ENCODE peak calls at places on chromosomes 4 and X, in four cellular contexts. I is nephron progenitor cell, H is bronchial epithelial cell, S is neural progenitor cell. C is an unnamed sample.

GRCh38 chr4:52566136-52567031 is 92.7 kb downstream of the USP46 start:
- DNase-seq in S (no peak), I (no peak), H (no peak), C (no peak)

GRCh38 chrX:24846551-24847170 is 152.9 kb downstream of the POLA1 start:
- DNase-seq in H (no peak), I (no peak), S (no peak), C (no peak)

GRCh38 chr4:10087152-10087791 is 29.3 kb downstream of the WDR1 start:
- DNase-seq in S (no peak), I (no peak), H (no peak), C (no peak)

GRCh38 chr4:184287697-184288255 is 70.1 kb upstream of the ENPP6 start:
- DNase-seq in I (no peak), S (peak; percentile 15), H (peak; percentile 69), C (no peak)

GRCh38 chr4:145618210-145618911 is 824 bp upstream of the MMAA start:
- DNase-seq in H (no peak), I (peak; percentile 8), S (peak; percentile 4), C (no peak)

GRCh38 chr4:120716346-120716745 is 206.2 kb downstream of the PRDM5 start:
- DNase-seq in S (no peak), I (no peak), H (no peak), C (no peak)

GRCh38 chr4:3833326-3833989 is 67.3 kb downstream of the ADRA2C start:
- DNase-seq in H (no peak), I (no peak), S (no peak), C (no peak)

GRCh38 chrX:154490021-154490413 is 412 bp downstream of the SLC10A3 start:
- DNase-seq in S (no peak), I (no peak), H (peak; percentile 26), C (no peak)

GRCh38 chr4:118911162-118911791 is 22.6 kb downstream of the SYNPO2 start:
- DNase-seq in H (peak; percentile 12), I (no peak), S (no peak), C (no peak)

GRCh38 chr4:40409835-40410234 is 74.7 kb downstream of the CHRNA9 start:
- DNase-seq in S (no peak), H (peak; percentile 78), I (no peak), C (no peak)

GRCh38 chrX:68892651-68893050 is 63.8 kb downstream of the EFNB1 start:
- DNase-seq in H (no peak), S (peak; percentile 70), I (no peak), C (no peak)

GRCh38 chr4:185859106-185859505 is 47.1 kb upstream of the SORBS2 start:
- DNase-seq in H (no peak), I (no peak), S (no peak), C (no peak)

GRCh38 chrX:35006361-35006760 is 63.8 kb downstream of the FAM47B start:
- DNase-seq in H (no peak), S (no peak), I (no peak), C (no peak)

GRCh38 chrX:152937236-152937635 is 39.4 kb downstream of the ZNF185 start:
- DNase-seq in I (no peak), S (no peak), H (no peak), C (no peak)

GRCh38 chr4:128853741-128854140 is 44.2 kb downstream of the JADE1 start:
- DNase-seq in H (no peak), S (no peak), I (no peak), C (no peak)

GRCh38 chr4:122959441-122959840 is 37.0 kb upstream of the NUDT6 start:
- DNase-seq in I (no peak), S (no peak), H (no peak), C (no peak)

GRCh38 chr4:20544645-20545044 is 155.6 kb upstream of the PACRGL start:
- DNase-seq in I (no peak), S (peak; percentile 36), H (peak; percentile 52), C (no peak)

GRCh38 chr4:173424899-173425805 is 26.2 kb upstream of the SCRG1 start:
- DNase-seq in S (no peak), I (no peak), H (no peak), C (no peak)

GRCh38 chr4:24210332-24210902 is 320.6 kb upstream of the PPARGC1A start:
- DNase-seq in H (peak; percentile 86), I (no peak), S (no peak), C (no peak)

GRCh38 chr4:123977623-123978022 is 581.0 kb downstream of the SPRY1 start:
- DNase-seq in H (peak; percentile 68), I (no peak), S (peak; percentile 64), C (no peak)

GRCh38 chrX:150446151-150446550 is 83.0 kb downstream of the MAMLD1 start:
- DNase-seq in H (no peak), I (no peak), S (peak; percentile 14), C (no peak)

GRCh38 chrX:132292753-132293152 is 73.5 kb upstream of the RAP2C start:
- DNase-seq in H (peak; percentile 45), I (peak; percentile 39), S (peak; percentile 70), C (peak; percentile 9)

GRCh38 chrX:66110112-66110511 is 53.9 kb upstream of the HEPH start:
- DNase-seq in H (peak; percentile 23), S (peak; percentile 9), I (no peak), C (peak; percentile 2)

GRCh38 chrX:43836435-43837184 is 45.6 kb downstream of the MAOB start:
- DNase-seq in S (peak; percentile 3), H (peak; percentile 36), I (no peak), C (peak; percentile 3)

GRCh38 chr4:8319731-8320385 is 50.3 kb downstream of the HTRA3 start:
- DNase-seq in I (no peak), S (no peak), H (peak; percentile 53), C (no peak)

GRCh38 chr4:38162240-38162784 is 202.1 kb downstream of the PTTG2 start:
- DNase-seq in H (peak; percentile 59), I (no peak), S (peak; percentile 60), C (no peak)

GRCh38 chr4:40918330-40918729 is 168.6 kb downstream of the NSUN7 start:
- DNase-seq in S (no peak), H (peak; percentile 34), I (no peak), C (no peak)

GRCh38 chr4:178068136-178068535 is 625.9 kb upstream of the AGA start:
- DNase-seq in H (no peak), I (no peak), S (no peak), C (no peak)

GRCh38 chr4:146329042-146329716 is 114.8 kb downstream of the REELD1 start:
- DNase-seq in S (no peak), I (no peak), H (peak; percentile 89), C (no peak)

GRCh38 chr4:185573651-185574199 is 38.4 kb upstream of the PDLIM3 start:
- DNase-seq in S (peak; percentile 54), I (peak; percentile 20), H (peak; percentile 81), C (peak; percentile 33)

GRCh38 chrX:10756365-10756915 is 136.1 kb upstream of the MID1 start:
- DNase-seq in I (no peak), H (peak; percentile 83), S (no peak), C (no peak)

GRCh38 chrX:28124416-28124815 is 143.2 kb upstream of the DCAF8L1 start:
- DNase-seq in I (no peak), S (no peak), H (no peak), C (no peak)
- TF ChIP-seq CTCF in I (no peak), S (no peak), H (no peak), C (no peak)

DNA sequence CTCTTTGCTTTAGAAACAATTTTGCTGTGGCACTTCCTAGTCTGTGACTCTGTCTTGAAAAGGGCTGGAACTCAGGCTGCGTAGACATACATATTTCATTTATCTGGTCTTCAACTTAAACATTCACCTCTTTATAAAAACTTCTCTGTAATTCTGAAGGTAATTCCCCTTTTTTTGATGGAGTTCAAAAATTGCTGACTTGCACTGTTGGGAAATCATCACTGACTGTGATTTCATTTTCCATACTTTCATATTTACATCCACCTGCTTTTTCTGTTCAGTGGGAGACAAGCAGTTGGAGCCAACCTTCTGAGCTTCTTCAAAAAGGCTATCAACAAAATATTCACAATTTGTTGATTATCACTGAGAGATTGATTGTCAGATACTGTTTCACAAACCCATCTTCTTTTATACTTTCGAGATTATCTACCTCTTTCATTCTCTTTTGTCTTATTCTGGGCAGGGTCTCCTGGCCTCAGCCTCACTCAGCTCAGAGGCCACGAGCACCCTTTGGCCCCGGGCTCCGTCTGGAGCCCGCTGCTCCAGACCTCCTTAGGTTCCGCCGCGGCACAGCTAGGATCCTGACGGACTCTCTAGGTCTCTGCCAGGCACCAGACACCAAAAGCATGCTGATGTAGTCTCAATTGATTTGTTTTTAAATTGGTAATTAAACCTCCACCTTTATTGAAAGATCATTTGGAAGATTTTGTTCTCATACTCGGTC is 39.7 kb upstream of the UGT2B17 start:
- DNase-seq in I (no peak), H (no peak), S (no peak), C (no peak)
- TF ChIP-seq CTCF in I (no peak), H (no peak), S (no peak), C (no peak)

DNA sequence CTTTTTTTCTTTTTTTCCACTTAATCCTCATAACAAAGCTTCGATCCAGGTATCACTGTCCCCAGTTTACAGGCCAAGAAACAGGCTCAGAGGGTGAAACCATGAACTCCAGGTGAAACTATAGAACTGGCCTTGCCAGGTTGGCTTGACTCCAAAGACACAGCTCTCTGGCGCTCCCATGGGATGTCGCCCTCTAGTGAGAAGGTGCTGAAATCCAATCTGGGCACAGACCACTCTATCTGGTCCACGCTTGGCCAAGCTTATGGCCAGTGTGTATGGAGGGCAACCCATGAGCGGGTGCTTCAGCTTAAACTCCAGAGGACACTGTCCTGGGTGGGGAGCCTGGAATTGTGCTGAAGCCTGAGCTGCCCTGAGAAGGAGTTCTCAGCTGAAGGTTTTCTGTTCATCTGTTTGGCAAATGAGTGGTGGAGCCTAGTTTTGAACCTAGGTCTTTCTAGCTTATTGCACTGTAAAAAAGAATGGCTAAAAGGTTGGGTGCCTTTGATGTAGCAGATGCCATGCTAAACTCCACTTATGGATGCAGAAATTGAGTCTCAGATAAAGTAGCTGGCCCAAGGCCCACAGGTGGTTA is 70.5 kb downstream of the SEL1L3 start:
- DNase-seq in H (peak; percentile 36), S (peak; percentile 46), I (peak; percentile 25), C (peak; percentile 58)
- TF ChIP-seq CTCF in H (peak; percentile 80), S (peak; percentile 67), I (no peak), C (peak; percentile 37)

GRCh38 chrX:45888518-45888917 is 656.7 kb downstream of the ZNF674 start:
- DNase-seq in S (no peak), I (no peak), H (no peak), C (no peak)

GRCh38 chrX:45889471-45889870 is 655.8 kb downstream of the ZNF674 start:
- DNase-seq in H (peak; percentile 6), S (no peak), I (no peak), C (no peak)

DNA sequence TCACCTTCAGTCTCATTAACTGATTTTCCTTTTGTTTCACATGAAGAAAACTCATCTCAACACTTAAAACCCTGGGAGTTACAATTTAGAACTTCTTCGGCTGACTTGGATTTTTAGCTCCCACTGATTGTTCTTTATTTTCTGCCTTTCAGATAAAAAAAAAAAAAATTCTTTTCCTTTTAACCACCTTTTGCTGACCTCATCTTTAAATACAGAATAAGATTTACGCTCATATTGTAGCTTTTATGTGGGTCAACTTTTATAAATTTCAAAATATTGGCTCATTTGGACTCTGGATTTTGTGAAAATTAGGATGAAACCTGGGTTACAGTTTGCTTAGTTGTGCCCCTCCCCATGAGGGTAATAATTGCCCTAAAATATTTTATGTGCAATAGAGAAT is 659.3 kb downstream of the ZNF674 start:
- DNase-seq in I (no peak), S (no peak), H (no peak), C (no peak)
- TF ChIP-seq CTCF in I (no peak), S (no peak), H (no peak), C (no peak)

DNA sequence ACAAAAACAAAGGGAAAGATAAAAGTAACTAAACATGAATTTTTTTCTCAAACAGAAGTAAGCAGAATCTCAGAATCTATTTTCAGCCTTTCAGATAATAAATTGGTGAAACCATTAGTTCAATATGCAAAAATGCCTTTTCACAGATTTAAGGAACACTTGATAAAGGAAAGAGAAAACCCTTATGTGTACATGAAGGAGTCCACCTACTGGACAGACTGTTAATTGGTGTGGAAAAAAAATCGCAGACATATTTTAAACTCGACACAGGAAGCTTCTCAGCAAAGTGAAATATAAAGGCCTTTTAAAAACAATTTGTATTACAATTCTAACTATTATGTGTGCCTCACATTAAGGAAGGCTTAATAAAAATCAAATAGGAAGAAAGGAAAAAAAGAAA is 22.3 kb downstream of the COX7B2 start:
- DNase-seq in I (no peak), H (peak; percentile 9), S (no peak), C (no peak)
- TF ChIP-seq CTCF in I (peak; percentile 28), H (no peak), S (peak; percentile 42), C (no peak)